ENCODE peak calls at places on chromosomes 6 and 20, in seven cellular contexts. L is fibroblast of mammary gland, Y is upper lobe of right lung, M is fibroblast of lung, D is foreskin fibroblast, A is GM12865, N is astrocyte of the spinal cord. W is an unnamed sample.

GRCh38 chr6:81608776-81609175 is 143.7 kb downstream of the TENT5A start:
- DNase-seq in L (peak; percentile 30), Y (no peak), M (peak; percentile 26), D (no peak), A (no peak), N (no peak), W (no peak)

GRCh38 chr20:62361799-62362589 is 5.1 kb downstream of the LAMA5 start:
- DNase-seq in L (no peak), Y (peak; percentile 90), M (no peak), D (no peak), A (no peak), N (no peak), W (no peak)

GRCh38 chr20:23937303-23938117 is 51.1 kb downstream of the GGTLC1 start:
- DNase-seq in L (peak; percentile 36), Y (peak; percentile 71), M (peak; percentile 7), D (peak; percentile 30), A (peak; percentile 66), N (peak; percentile 34), W (peak; percentile 67)

GRCh38 chr6:131954099-131954774 is 3.1 kb upstream of the CCN2 start:
- DNase-seq in L (peak; percentile 18), Y (no peak), M (peak; percentile 79), D (no peak), A (no peak), N (no peak), W (peak; percentile 73)

GRCh38 chr6:20688710-20689500 is 154.6 kb downstream of the CDKAL1 start:
- DNase-seq in L (peak; percentile 74), Y (no peak), M (peak; percentile 63), D (peak; percentile 16), A (peak; percentile 79), N (peak; percentile 78), W (peak; percentile 67)

GRCh38 chr20:51592564-51592963 is 50.0 kb upstream of the NFATC2 start:
- DNase-seq in L (no peak), Y (no peak), M (no peak), D (no peak), A (no peak), N (no peak), W (no peak)

GRCh38 chr6:135985471-135985870 is 134.0 kb downstream of the PDE7B start:
- DNase-seq in L (no peak), Y (no peak), M (peak; percentile 69), D (no peak), A (no peak), N (peak; percentile 19), W (peak; percentile 51)

GRCh38 chr6:110513001-110513400 is 36.6 kb upstream of the SLC22A16 start:
- DNase-seq in L (peak; percentile 52), Y (no peak), M (peak; percentile 17), D (no peak), A (no peak), N (peak; percentile 36), W (peak; percentile 83)

GRCh38 chr6:827431-827830 is 134.5 kb upstream of the EXOC2 start:
- DNase-seq in L (no peak), Y (no peak), M (no peak), D (no peak), A (peak; percentile 50), N (no peak), W (no peak)

GRCh38 chr6:131122516-131122915 is 12.8 kb upstream of the AKAP7 start:
- DNase-seq in L (no peak), Y (no peak), M (no peak), D (no peak), A (no peak), N (no peak), W (no peak)

GRCh38 chr20:6079011-6079410 is 25.2 kb upstream of the LRRN4 start:
- DNase-seq in L (no peak), Y (no peak), M (no peak), D (no peak), A (no peak), N (no peak), W (no peak)

GRCh38 chr6:132960720-132961119 is 146.4 kb downstream of the RPS12 start:
- DNase-seq in L (no peak), Y (no peak), M (peak; percentile 82), D (no peak), A (no peak), N (peak; percentile 40), W (peak; percentile 6)

GRCh38 chr6:119979862-119980261 is 630.3 kb upstream of the MAN1A1 start:
- DNase-seq in L (peak; percentile 41), Y (no peak), M (no peak), D (no peak), A (peak; percentile 8), N (peak; percentile 20), W (peak; percentile 29)

DNA sequence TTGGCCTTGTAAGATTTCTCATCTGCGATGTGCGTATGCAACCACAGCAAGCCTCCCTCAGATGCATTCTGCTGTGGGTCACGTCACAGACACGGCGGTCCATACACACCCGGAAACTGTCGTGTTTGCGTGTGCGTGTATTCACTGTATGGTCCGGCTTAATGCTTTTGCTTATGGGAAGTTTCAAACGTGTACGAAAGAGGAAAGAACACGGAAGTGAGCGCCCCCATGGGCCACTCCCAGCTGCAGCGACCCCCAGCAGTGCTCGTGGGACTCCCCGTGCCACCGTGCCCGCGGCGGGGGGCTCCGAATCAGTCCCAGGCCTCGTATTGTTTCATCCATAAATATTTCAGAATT is 10.2 kb downstream of the DLL1 start:
- DNase-seq in L (no peak), Y (no peak), M (no peak), D (no peak), A (no peak), N (no peak), W (no peak)
- H3K4me3 ChIP-seq in L (peak overlapping the region; percentile 43), Y (peak overlapping the region; percentile 46), M (peak overlapping the region; percentile 11), D (peak overlapping the region; percentile 29), A (no peak overlapping the region), N (no peak overlapping the region), W (peak overlapping the region; percentile 8)

GRCh38 chr20:32339116-32339515 is 19.0 kb upstream of the ASXL1 start:
- DNase-seq in L (no peak), Y (no peak), M (no peak), D (no peak), A (no peak), N (no peak), W (no peak)
- H3K4me3 ChIP-seq in L (no peak overlapping the region), Y (no peak overlapping the region), M (no peak overlapping the region), D (no peak overlapping the region), A (no peak overlapping the region), N (no peak overlapping the region), W (no peak overlapping the region)

GRCh38 chr20:15122613-15123012 is 785.2 kb upstream of the FLRT3 start:
- DNase-seq in L (no peak), Y (no peak), M (no peak), D (no peak), A (no peak), N (no peak), W (no peak)

DNA sequence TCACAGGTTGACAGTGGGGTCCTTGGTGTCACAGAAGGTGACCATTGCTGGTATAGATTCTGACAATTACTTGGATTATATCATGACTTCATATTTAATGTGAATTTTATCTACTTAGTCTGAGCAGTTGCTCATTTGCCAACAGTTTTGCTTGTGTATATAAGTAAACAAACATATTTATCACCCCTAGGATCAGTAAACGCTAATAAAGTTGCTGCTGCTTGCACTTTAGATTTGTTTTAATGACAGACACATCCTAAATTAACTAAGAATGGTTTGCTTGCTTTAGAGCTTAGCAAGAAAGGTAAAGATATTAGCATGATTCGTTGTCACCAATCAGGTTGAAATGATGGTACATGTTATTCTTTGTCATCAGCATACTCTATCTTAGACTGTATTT is 782.4 kb upstream of the FLRT3 start:
- DNase-seq in L (no peak), Y (no peak), M (no peak), D (no peak), A (no peak), N (no peak), W (no peak)
- H3K4me3 ChIP-seq in L (no peak overlapping the region), Y (no peak overlapping the region), M (no peak overlapping the region), D (no peak overlapping the region), A (no peak overlapping the region), N (no peak overlapping the region), W (no peak overlapping the region)

GRCh38 chr6:4935486-4935885 is 68.4 kb downstream of the RPP40 start:
- DNase-seq in L (no peak), Y (no peak), M (no peak), D (no peak), A (peak; percentile 75), N (no peak), W (no peak)
- H3K4me3 ChIP-seq in L (no peak overlapping the region), Y (no peak overlapping the region), M (no peak overlapping the region), D (no peak overlapping the region), A (no peak overlapping the region), N (no peak overlapping the region), W (no peak overlapping the region)

DNA sequence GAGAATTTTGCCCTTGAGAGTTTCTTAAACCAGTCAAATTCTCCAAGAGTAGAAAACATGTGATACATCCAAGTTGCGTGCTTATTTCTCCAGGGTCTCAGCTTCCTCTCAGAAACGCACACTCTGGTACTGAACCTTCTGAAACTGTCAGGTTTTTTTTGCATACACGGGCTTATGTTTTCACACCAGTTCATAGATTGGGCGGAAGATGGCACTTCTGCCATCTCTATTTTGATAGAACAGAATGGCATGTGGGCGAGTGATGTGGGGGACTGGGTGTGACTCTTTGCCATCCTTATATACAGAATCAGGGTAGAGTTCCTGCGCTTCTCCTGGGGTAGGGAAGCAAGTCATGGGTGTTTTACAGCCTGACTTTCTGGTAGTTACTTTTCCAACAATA is 56.4 kb downstream of the ADTRP start:
- DNase-seq in L (no peak), Y (no peak), M (no peak), D (no peak), A (peak; percentile 79), N (no peak), W (no peak)
- H3K4me3 ChIP-seq in L (no peak overlapping the region), Y (no peak overlapping the region), M (no peak overlapping the region), D (no peak overlapping the region), A (peak overlapping the region; percentile 73), N (no peak overlapping the region), W (no peak overlapping the region)

W was measured in cardiac fibroblast.